ENCODE peak calls at places on chromosomes 6 and 20, in nine cellular contexts. I is lower lobe of right lung; D is colonic mucosa; C is natural killer cell; T is psoas muscle; Q is ovary; X is endodermal cell; W is PC-3; M is CD8-positive, alpha-beta T cell. P is an unnamed sample.
A peak's percentile ranks its signal among the peaks of the same experiment; 100 is the strongest.

GRCh38 chr6:132005177-132005576 is 54.0 kb upstream of the CCN2 start:
- DNase-seq in C (no peak), I (no peak), Q (no peak), M (no peak), D (no peak), W (no peak), T (no peak), X (no peak), P (no peak)

GRCh38 chr6:30855429-30856069 is 28.8 kb upstream of the DDR1 start:
- DNase-seq in Q (no peak), T (no peak), I (no peak), W (no peak), M (no peak), C (no peak), D (no peak), X (no peak), P (no peak)

GRCh38 chr6:107821591-107821990 is 2.5 kb downstream of the SCML4 start:
- DNase-seq in D (no peak), X (peak; percentile 40), I (no peak), W (no peak), M (no peak), T (no peak), C (no peak), Q (no peak), P (no peak)

GRCh38 chr6:157063176-157063934 is 260.0 kb downstream of the TMEM242 start:
- DNase-seq in C (no peak), X (no peak), T (no peak), I (no peak), Q (no peak), M (no peak), W (peak; percentile 81), D (no peak), P (no peak)

GRCh38 chr6:166533205-166533824 is 53.2 kb downstream of the RAMACL start:
- DNase-seq in C (no peak), M (no peak), I (no peak), T (no peak), W (peak; percentile 20), Q (no peak), D (peak; percentile 24), X (no peak), P (no peak)

GRCh38 chr20:23419657-23419994 is 1.7 kb downstream of the NAPB start:
- DNase-seq in D (no peak), I (no peak), C (no peak), X (no peak), W (no peak), M (no peak), T (no peak), Q (no peak), P (no peak)

GRCh38 chr20:20084296-20084752 is 32.0 kb downstream of the CFAP61 start:
- DNase-seq in M (no peak), T (peak; percentile 80), D (no peak), W (no peak), I (no peak), X (no peak), Q (no peak), C (no peak), P (no peak)

GRCh38 chr6:52317841-52318581 is 33.5 kb upstream of the MCM3 start:
- DNase-seq in D (no peak), M (no peak), Q (no peak), W (no peak), C (no peak), T (no peak), I (no peak), X (no peak), P (peak; percentile 60)

GRCh38 chr20:53001502-53002301 is 29.5 kb downstream of the TSHZ2 start:
- DNase-seq in Q (no peak), C (no peak), M (no peak), D (no peak), X (no peak), W (no peak), T (no peak), I (no peak), P (no peak)

GRCh38 chr20:33278700-33279099 is 4.3 kb upstream of the BPIFB1 start:
- DNase-seq in C (no peak), Q (no peak), M (no peak), D (no peak), W (no peak), I (no peak), T (no peak), X (peak; percentile 16), P (no peak)

GRCh38 chr6:154872605-154873004 is 122.5 kb upstream of the TIAM2 start:
- DNase-seq in C (no peak), Q (no peak), X (peak; percentile 60), T (no peak), W (no peak), I (no peak), D (no peak), M (no peak), P (no peak)

GRCh38 chr6:154932562-154933027 is 62.5 kb upstream of the TIAM2 start:
- DNase-seq in D (no peak), W (peak; percentile 82), Q (no peak), M (no peak), X (peak; percentile 68), T (no peak), C (no peak), I (no peak), P (peak; percentile 74)

GRCh38 chr20:61661583-61661982 is 404.1 kb downstream of the TAF4 start:
- DNase-seq in D (no peak), T (no peak), M (no peak), W (no peak), C (no peak), I (no peak), Q (no peak), X (no peak), P (no peak)

GRCh38 chr20:19826179-19826914 is 68.3 kb downstream of the RIN2 start:
- DNase-seq in I (no peak), M (no peak), W (peak; percentile 86), C (no peak), D (peak; percentile 2), Q (no peak), T (no peak), X (no peak), P (no peak)

GRCh38 chr6:10411915-10412164 is 3.0 kb downstream of the TFAP2A start:
- DNase-seq in Q (no peak), T (no peak), I (peak; percentile 55), W (no peak), C (no peak), X (no peak), M (no peak), D (peak; percentile 32), P (no peak)

GRCh38 chr6:70112686-70113570 is 190.0 kb downstream of the COL9A1 start:
- DNase-seq in T (no peak), D (no peak), C (no peak), Q (no peak), W (no peak), X (no peak), I (no peak), M (no peak), P (no peak)

GRCh38 chr20:5871720-5872410 is 78.5 kb downstream of the TRMT6 start:
- DNase-seq in X (peak; percentile 60), D (no peak), I (no peak), C (no peak), Q (no peak), W (no peak), M (no peak), T (no peak), P (no peak)

GRCh38 chr6:12602951-12603710 is 113.4 kb upstream of the PHACTR1 start:
- DNase-seq in W (peak; percentile 81), M (no peak), D (no peak), Q (no peak), X (no peak), I (no peak), C (no peak), T (no peak), P (peak; percentile 55)

GRCh38 chr20:58706150-58706892 is 13.7 kb downstream of the NPEPL1 start:
- DNase-seq in D (peak; percentile 10), T (peak; percentile 25), W (no peak), X (peak; percentile 41), M (no peak), C (no peak), I (no peak), Q (peak; percentile 17), P (no peak)

GRCh38 chr20:57680934-57681914 is 28.6 kb downstream of the PMEPA1 start:
- DNase-seq in C (peak; percentile 33), W (no peak), Q (no peak), X (no peak), I (no peak), M (peak; percentile 79), D (no peak), T (no peak), P (no peak)

GRCh38 chr6:130288065-130288464 is 65.3 kb upstream of the SAMD3 start:
- DNase-seq in I (no peak), D (no peak), X (no peak), Q (no peak), C (no peak), W (no peak), M (no peak), T (no peak), P (no peak)

GRCh38 chr6:130276507-130276906 is 53.8 kb upstream of the SAMD3 start:
- DNase-seq in I (no peak), Q (no peak), X (no peak), T (no peak), W (no peak), M (no peak), C (no peak), D (no peak), P (no peak)

GRCh38 chr6:130282234-130282995 is 59.7 kb upstream of the SAMD3 start:
- DNase-seq in Q (no peak), C (no peak), I (no peak), W (peak; percentile 41), T (no peak), D (no peak), X (no peak), M (peak; percentile 26), P (peak; percentile 61)
- TF ChIP-seq CTCF in Q (no peak), C (peak; percentile 72), I (no peak), W (peak; percentile 64), T (no peak), D (peak; percentile 34), X (peak; percentile 74), M (peak; percentile 70), P (peak; percentile 41)

GRCh38 chr20:15378151-15378550 is 1040.7 kb upstream of the FLRT3 start:
- DNase-seq in X (no peak), Q (no peak), I (no peak), M (no peak), W (peak; percentile 11), C (no peak), D (no peak), T (no peak), P (no peak)
- TF ChIP-seq CTCF in X (peak; percentile 70), Q (no peak), I (no peak), M (no peak), W (peak; percentile 51), C (no peak), D (no peak), T (no peak), P (no peak)

DNA sequence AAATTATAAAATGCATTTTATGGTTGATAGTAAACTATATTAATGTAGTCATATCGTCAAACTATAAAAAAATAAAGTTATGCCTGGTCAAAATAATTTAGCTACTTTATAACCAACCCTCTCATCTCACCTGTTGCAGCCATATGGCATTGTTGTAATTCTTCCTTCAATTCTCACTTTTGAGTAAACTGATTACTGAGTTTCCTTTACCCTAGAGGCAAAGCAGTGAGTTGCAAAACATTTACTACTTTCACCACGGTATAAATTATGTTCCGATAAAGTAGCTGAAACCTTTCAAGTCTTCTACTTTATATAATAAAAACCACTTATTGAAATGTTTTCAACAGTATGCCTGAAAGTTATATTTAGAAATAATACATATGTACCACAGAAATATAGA is 113.8 kb downstream of the AHI1 start:
- DNase-seq in D (no peak), M (no peak), T (no peak), X (no peak), W (no peak), I (no peak), Q (no peak), C (no peak), P (no peak)
- TF ChIP-seq CTCF in D (no peak), M (no peak), T (no peak), X (peak; percentile 69), W (no peak), I (no peak), Q (no peak), C (no peak), P (no peak)

GRCh38 chr20:46953596-46953995 is 59.0 kb downstream of the EYA2 start:
- DNase-seq in D (no peak), W (no peak), Q (no peak), C (no peak), T (no peak), M (no peak), I (no peak), X (no peak), P (no peak)
- TF ChIP-seq CTCF in D (no peak), W (no peak), Q (no peak), C (no peak), T (no peak), M (no peak), I (no peak), X (no peak), P (no peak)

P was measured in MCF 10A.